ENCODE peak calls at places on chromosomes 11 and 22, in eight cellular contexts. S is spleen, W is GM23338, N is pancreas, Y is left ventricle myocardium inferior, F is lower lobe of right lung, B is sigmoid colon, O is psoas muscle. C is an unnamed sample. For H3K27me3, the result is how much of the 10 kb centered on the place peaks cover.

GRCh38 chr11:83159901-83160865 is 3.3 kb downstream of the PCF11 start:
- DNase-seq in S (peak), W (no peak), N (no peak), Y (no peak), F (no peak), B (no peak), O (no peak), C (peak)

GRCh38 chr22:36486619-36487384 is 5.4 kb upstream of the TXN2 start:
- DNase-seq in S (no peak), W (peak), N (no peak), Y (no peak), F (no peak), B (no peak), O (no peak), C (peak)

GRCh38 chr11:20913113-20913512 is 243.7 kb downstream of the NELL1 start:
- DNase-seq in S (no peak), W (peak), N (no peak), Y (no peak), F (no peak), B (no peak), O (no peak), C (no peak)

GRCh38 chr11:61837411-61838005 is 9.4 kb downstream of the FADS2 start:
- DNase-seq in S (peak), W (no peak), N (no peak), Y (no peak), F (no peak), B (no peak), O (no peak), C (no peak)

GRCh38 chr11:57069942-57070341 is 81.2 kb downstream of the OR5AK2 start:
- DNase-seq in S (no peak), W (no peak), N (no peak), Y (no peak), F (no peak), B (no peak), O (no peak), C (no peak)

GRCh38 chr11:70826541-70826943 is 425.8 kb downstream of the SHANK2 start:
- DNase-seq in S (no peak), W (peak), N (peak), Y (no peak), F (no peak), B (peak), O (no peak), C (no peak)

GRCh38 chr22:20724676-20725454 is 49.0 kb upstream of the SERPIND1 start:
- DNase-seq in S (peak), W (no peak), N (peak), Y (no peak), F (no peak), B (no peak), O (no peak), C (no peak)

GRCh38 chr11:76025817-76026216 is 180.5 kb downstream of the WNT11 start:
- DNase-seq in S (no peak), W (no peak), N (no peak), Y (no peak), F (no peak), B (no peak), O (no peak), C (no peak)

GRCh38 chr11:120400564-120401364 is 64.6 kb downstream of the ARHGEF12 start:
- DNase-seq in S (no peak), W (no peak), N (no peak), Y (no peak), F (no peak), B (no peak), O (no peak), C (peak)

GRCh38 chr11:125114518-125114917 is 3.1 kb upstream of the TMEM218 start:
- DNase-seq in S (no peak), W (peak), N (no peak), Y (no peak), F (no peak), B (no peak), O (no peak), C (no peak)

GRCh38 chr11:45880772-45881570 is 4.5 kb upstream of the MAPK8IP1 start:
- DNase-seq in S (no peak), W (no peak), N (no peak), Y (no peak), F (no peak), B (peak), O (no peak), C (no peak)

GRCh38 chr11:124938206-124938765 is 2.4 kb upstream of the HEPACAM start:
- DNase-seq in S (no peak), W (no peak), N (no peak), Y (no peak), F (no peak), B (no peak), O (no peak), C (no peak)

GRCh38 chr22:25365491-25366261 is 146.2 kb downstream of the CRYBB2 start:
- DNase-seq in S (peak), W (no peak), N (peak), Y (peak), F (peak), B (peak), O (peak), C (no peak)

GRCh38 chr11:106156290-106156937 is 79.0 kb downstream of the AASDHPPT start:
- DNase-seq in S (no peak), W (peak), N (no peak), Y (no peak), F (no peak), B (peak), O (no peak), C (peak)

GRCh38 chr11:43919852-43920597 is 22.4 kb upstream of the C11orf96 start:
- DNase-seq in S (no peak), W (no peak), N (no peak), Y (no peak), F (no peak), B (no peak), O (peak), C (no peak)

GRCh38 chr11:68946416-68947090 is 34.2 kb downstream of the MRGPRD start:
- DNase-seq in S (peak), W (no peak), N (peak), Y (no peak), F (no peak), B (peak), O (no peak), C (peak)

GRCh38 chr11:96161271-96162089 is 181.5 kb downstream of the MAML2 start:
- DNase-seq in S (no peak), W (peak), N (no peak), Y (no peak), F (no peak), B (no peak), O (no peak), C (peak)

GRCh38 chr11:68003846-68004550 is at the start of gene UNC93B1:
- DNase-seq in S (peak), W (peak), N (peak), Y (peak), F (peak), B (peak), O (peak), C (peak)

GRCh38 chr11:1570896-1571759 is 943 bp downstream of the DUSP8 start:
- DNase-seq in S (peak), W (peak), N (peak), Y (no peak), F (no peak), B (peak), O (peak), C (no peak)

GRCh38 chr11:110761131-110761530 is 48.9 kb upstream of the ARHGAP20 start:
- DNase-seq in S (no peak), W (no peak), N (no peak), Y (no peak), F (no peak), B (no peak), O (no peak), C (no peak)

GRCh38 chr11:44574620-44575287 is 9.3 kb downstream of the CD82 start:
- DNase-seq in S (peak), W (no peak), N (no peak), Y (no peak), F (no peak), B (no peak), O (no peak), C (peak)

GRCh38 chr11:132264616-132265015 is 894.2 kb downstream of the NTM start:
- DNase-seq in S (no peak), W (no peak), N (no peak), Y (no peak), F (no peak), B (no peak), O (no peak), C (no peak)

GRCh38 chr11:35232961-35233360 is 94.0 kb downstream of the CD44 start:
- DNase-seq in S (no peak), W (no peak), N (no peak), Y (no peak), F (no peak), B (no peak), O (no peak), C (no peak)

GRCh38 chr11:20949585-20949984 is 280.2 kb downstream of the NELL1 start:
- DNase-seq in S (no peak), W (no peak), N (no peak), Y (no peak), F (no peak), B (no peak), O (no peak), C (no peak)

GRCh38 chr11:845872-846271 is 3.2 kb downstream of the TSPAN4 start:
- DNase-seq in S (no peak), W (no peak), N (no peak), Y (no peak), F (no peak), B (no peak), O (no peak), C (no peak)

GRCh38 chr11:4577761-4578160 is 3.8 kb upstream of the OR52I2 start:
- DNase-seq in S (no peak), W (no peak), N (no peak), Y (no peak), F (no peak), B (no peak), O (no peak), C (no peak)

GRCh38 chr11:16781821-16782220 is 43.4 kb downstream of the C11orf58 start:
- DNase-seq in S (no peak), W (no peak), N (no peak), Y (no peak), F (no peak), B (no peak), O (no peak), C (no peak)

GRCh38 chr22:43404673-43405385 is 7.0 kb upstream of the MPPED1 start:
- DNase-seq in S (peak), W (no peak), N (no peak), Y (no peak), F (peak), B (no peak), O (peak), C (no peak)

GRCh38 chr11:1516273-1517067 is 29.9 kb upstream of the MOB2 start:
- DNase-seq in S (peak), W (no peak), N (peak), Y (peak), F (peak), B (no peak), O (peak), C (peak)

GRCh38 chr11:129224538-129224937 is 32.4 kb upstream of the ARHGAP32 start:
- DNase-seq in S (no peak), W (no peak), N (no peak), Y (no peak), F (no peak), B (no peak), O (no peak), C (no peak)

GRCh38 chr11:19117760-19118097 is 761 bp downstream of the ZDHHC13 start:
- DNase-seq in S (no peak), W (no peak), N (no peak), Y (no peak), F (no peak), B (no peak), O (no peak), C (no peak)

GRCh38 chr11:86798988-86799387 is 1.4 kb upstream of the PRSS23 start:
- DNase-seq in S (no peak), W (no peak), N (no peak), Y (no peak), F (no peak), B (no peak), O (no peak), C (peak)

GRCh38 chr11:76629853-76630599 is 40.5 kb downstream of the LRRC32 start:
- DNase-seq in S (peak), W (peak), N (no peak), Y (peak), F (peak), B (peak), O (peak), C (no peak)

GRCh38 chr11:2816941-2817421 is 68.6 kb downstream of the CDKN1C start:
- DNase-seq in S (peak), W (no peak), N (peak), Y (peak), F (peak), B (peak), O (peak), C (peak)

GRCh38 chr22:43398246-43398645 is 13.6 kb upstream of the MPPED1 start:
- DNase-seq in S (no peak), W (no peak), N (no peak), Y (no peak), F (no peak), B (no peak), O (no peak), C (no peak)

GRCh38 chr22:23856721-23857605 is 712 bp upstream of the SLC2A11 start:
- DNase-seq in S (peak), W (peak), N (peak), Y (no peak), F (no peak), B (peak), O (peak), C (no peak)
- TF ChIP-seq CTCF in S (no peak), W (no peak), N (no peak), Y (peak), F (no peak), B (peak), O (no peak), C (peak)

DNA sequence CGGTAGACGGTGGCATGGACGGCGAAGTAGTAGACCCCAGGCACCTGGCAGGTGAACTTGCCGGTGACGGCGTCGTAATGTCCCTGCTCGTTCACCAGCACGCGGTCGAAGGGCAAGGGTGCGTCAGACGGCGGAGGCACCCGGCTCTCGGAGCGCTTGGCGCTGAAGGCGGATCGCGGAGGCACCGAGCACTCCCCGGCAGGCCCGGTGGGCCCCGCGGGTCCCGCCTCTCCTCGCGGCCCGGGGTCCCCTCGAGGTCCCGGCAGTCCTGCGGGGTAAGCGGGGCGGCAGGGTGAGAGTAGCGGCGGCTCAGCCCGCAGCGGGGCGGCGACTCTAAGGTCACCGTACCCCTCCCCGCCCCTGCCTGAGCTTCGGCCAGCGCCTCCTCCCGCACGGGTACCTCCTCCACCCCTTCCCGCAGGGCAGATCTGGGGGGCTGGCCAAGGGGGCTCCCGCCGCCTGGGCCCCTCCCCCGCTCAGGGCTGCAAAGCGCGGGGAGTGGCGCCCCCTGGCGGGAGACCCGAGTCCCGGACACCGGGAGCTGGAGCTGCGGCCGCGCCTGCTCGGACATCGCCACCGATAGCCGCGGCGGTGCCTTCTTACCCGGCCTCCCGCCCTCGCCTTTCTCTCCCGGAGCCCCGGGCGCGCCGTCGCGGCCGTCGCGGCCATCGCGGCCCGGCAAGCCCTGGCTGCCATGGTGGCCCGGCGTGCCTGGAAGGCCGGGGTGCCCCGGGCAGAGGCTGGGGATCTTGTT is 925 bp downstream of the C1QTNF5 start:
- DNase-seq in S (peak), W (peak), N (peak), Y (peak), F (peak), B (peak), O (peak), C (no peak)
- H3K4me3 ChIP-seq in S (peak), W (peak), N (peak), Y (peak), F (peak), B (peak), O (peak), C (peak)

GRCh38 chr11:122977455-122978302 is 4.0 kb downstream of the BSX start:
- DNase-seq in S (no peak), W (peak), N (peak), Y (no peak), F (no peak), B (peak), O (no peak), C (no peak)
- H3K27me3 ChIP-seq in S (half or more), W (half or more), N (half or more), Y (half or more), F (half or more), B (under half), O (under half), C (half or more)

GRCh38 chr11:11478687-11479086 is 125.6 kb upstream of the CSNK2A3 start:
- DNase-seq in S (no peak), W (peak), N (no peak), Y (no peak), F (no peak), B (no peak), O (no peak), C (no peak)
- TF ChIP-seq CTCF in S (no peak), W (peak), N (no peak), Y (no peak), F (no peak), B (no peak), O (no peak), C (no peak)

GRCh38 chr11:64687204-64687603 is 35.8 kb downstream of the NRXN2 start:
- DNase-seq in S (peak), W (no peak), N (peak), Y (peak), F (no peak), B (peak), O (peak), C (no peak)

GRCh38 chr11:64690235-64690634 is 32.8 kb downstream of the NRXN2 start:
- DNase-seq in S (no peak), W (no peak), N (no peak), Y (peak), F (no peak), B (no peak), O (peak), C (no peak)

GRCh38 chr11:64688534-64688982 is 34.4 kb downstream of the NRXN2 start:
- DNase-seq in S (peak), W (peak), N (peak), Y (peak), F (peak), B (peak), O (peak), C (peak)

GRCh38 chr11:64686466-64687175 is 36.4 kb downstream of the NRXN2 start:
- DNase-seq in S (no peak), W (no peak), N (no peak), Y (no peak), F (no peak), B (no peak), O (no peak), C (no peak)

GRCh38 chr11:64687641-64688533 is 35.1 kb downstream of the NRXN2 start:
- DNase-seq in S (no peak), W (no peak), N (no peak), Y (no peak), F (no peak), B (no peak), O (peak), C (no peak)
- H3K4me3 ChIP-seq in S (peak), W (peak), N (no peak), Y (peak), F (peak), B (no peak), O (peak), C (no peak)

DNA sequence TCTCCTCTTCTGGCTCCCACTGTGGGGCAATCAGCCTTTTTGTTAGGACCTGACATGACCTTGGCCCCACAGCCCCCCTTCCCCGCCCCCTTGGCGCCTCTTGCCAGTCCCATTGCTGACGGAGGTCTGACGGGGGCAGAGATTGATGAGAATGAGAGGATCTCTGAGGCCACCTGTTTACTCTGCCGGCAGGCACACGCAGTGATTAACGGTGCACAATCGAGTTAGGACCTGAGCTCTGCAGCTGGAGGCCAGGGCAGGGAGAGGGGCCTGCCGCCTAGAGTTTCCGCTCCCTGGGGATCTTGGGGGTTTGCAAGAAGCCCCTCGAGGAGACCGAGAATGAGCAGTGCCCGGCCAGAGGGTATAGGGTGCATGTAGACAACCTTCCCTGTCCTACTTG is 6.8 kb upstream of the CHRM1 start:
- DNase-seq in S (peak), W (no peak), N (no peak), Y (no peak), F (no peak), B (no peak), O (no peak), C (no peak)
- H3K27me3 ChIP-seq in S (half or more), W (half or more), N (under half), Y (half or more), F (half or more), B (under half), O (under half), C (under half)

DNA sequence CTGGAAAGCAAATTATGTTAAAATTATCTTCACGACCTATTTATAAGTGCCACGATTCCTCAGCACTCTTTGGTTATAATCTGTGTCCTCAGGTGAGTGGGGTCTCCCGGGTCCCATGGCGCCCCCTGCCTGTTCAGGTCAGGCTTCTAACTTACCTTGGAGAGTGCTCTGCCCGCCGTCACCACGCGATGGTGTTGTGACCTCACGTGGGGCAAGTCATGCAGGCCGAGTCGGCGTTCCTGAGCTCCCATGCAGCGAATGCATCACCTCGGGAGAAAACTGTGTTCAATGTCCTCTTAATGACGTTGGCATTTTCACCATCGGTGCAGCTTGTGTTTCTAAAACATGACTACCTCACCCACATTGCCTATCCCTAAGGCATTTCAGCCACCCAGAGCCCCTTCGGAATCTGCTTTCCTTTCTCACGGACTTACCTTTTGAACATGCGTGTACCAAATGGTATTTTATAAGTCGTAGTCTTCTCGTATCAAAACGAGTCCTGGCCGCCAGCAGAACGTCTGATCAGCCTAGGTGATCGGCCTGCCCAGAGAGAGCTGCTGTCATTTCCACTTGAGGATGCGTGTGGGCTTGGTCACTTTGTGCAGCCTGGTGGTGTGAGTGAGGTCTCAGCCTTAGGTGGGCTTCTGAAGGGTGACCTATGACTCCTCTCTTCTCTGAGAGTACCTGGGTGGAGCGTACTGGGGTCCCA is 64.8 kb downstream of the TBC1D22A start:
- DNase-seq in S (no peak), W (peak), N (no peak), Y (no peak), F (no peak), B (no peak), O (no peak), C (no peak)
- TF ChIP-seq CTCF in S (no peak), W (peak), N (no peak), Y (no peak), F (no peak), B (no peak), O (no peak), C (peak)

C was measured in brain microvascular endothelial cell.